ENCODE peak calls at places on chromosomes 2 and 18, in nine cellular contexts. P is hypothalamus; X is activated CD4-positive, alpha-beta T cell treated with anti-CD3 and anti-CD28 coated beads for 24 hours; Z is stimulated activated CD4-positive, alpha-beta T cell treated with anti-CD3 and anti-CD28 coated beads, TNF-alpha, amount 100 ng/mL, for 48 hours; S is heart left ventricle; G is endothelial cell of umbilical vein; F is D341Med; B is stimulated activated CD8-positive, alpha-beta memory T cell treated with anti-CD3 and anti-CD28 coated beads, Interleukin-2, amount 100 ng/mL, for 48 hours; H is dorsolateral prefrontal cortex. E is an unnamed sample.

GRCh38 chr2:202848813-202849212 is 22.8 kb downstream of the ICA1L start:
- DNase-seq in B (no peak), F (no peak), Z (no peak), P (no peak), G (no peak), S (peak), H (no peak), X (no peak), E (no peak)

GRCh38 chr2:208265371-208265806 is 666 bp upstream of the PIKFYVE start:
- DNase-seq in F (no peak), S (peak), P (no peak), Z (no peak), X (no peak), G (no peak), B (no peak), H (peak), E (no peak)

GRCh38 chr18:11654736-11655604 is 34.1 kb upstream of the GNAL start:
- DNase-seq in S (no peak), Z (peak), X (peak), H (peak), G (peak), F (peak), B (peak), P (peak), E (peak)

GRCh38 chr2:152580722-152581121 is 136.5 kb downstream of the PRPF40A start:
- DNase-seq in G (peak), P (no peak), B (no peak), F (no peak), X (no peak), H (no peak), Z (no peak), S (no peak), E (no peak)

GRCh38 chr2:104844813-104845551 is 8.9 kb upstream of the POU3F3 start:
- DNase-seq in X (no peak), F (no peak), S (no peak), B (no peak), H (peak), G (no peak), Z (no peak), P (peak), E (no peak)

GRCh38 chr2:20661981-20662937 is 4.7 kb upstream of the GDF7 start:
- DNase-seq in Z (no peak), P (no peak), G (no peak), F (no peak), H (no peak), S (no peak), B (no peak), X (no peak), E (no peak)

GRCh38 chr18:49007663-49008062 is 56.9 kb upstream of the SMAD7 start:
- DNase-seq in B (no peak), S (peak), G (no peak), P (no peak), X (no peak), F (no peak), H (no peak), Z (no peak), E (no peak)

GRCh38 chr2:161044095-161044874 is 115.9 kb upstream of the TANK start:
- DNase-seq in F (no peak), H (no peak), G (no peak), P (no peak), Z (no peak), B (no peak), X (no peak), S (no peak), E (no peak)

GRCh38 chr18:61883547-61883946 is 9.3 kb downstream of the RNF152 start:
- DNase-seq in P (no peak), H (no peak), X (no peak), B (no peak), Z (no peak), F (no peak), G (no peak), S (no peak), E (no peak)

GRCh38 chr2:236653863-236654262 is 84.2 kb downstream of the ACKR3 start:
- DNase-seq in S (no peak), Z (no peak), P (no peak), G (no peak), B (no peak), H (no peak), X (no peak), F (no peak), E (no peak)

GRCh38 chr2:207275779-207276178 is 110.0 kb upstream of the KLF7 start:
- DNase-seq in Z (no peak), S (no peak), H (no peak), B (no peak), X (no peak), F (no peak), G (no peak), P (no peak), E (no peak)

GRCh38 chr2:80238692-80239469 is 65.7 kb downstream of the LRRTM1 start:
- DNase-seq in H (peak), Z (no peak), S (no peak), P (no peak), B (no peak), G (no peak), X (peak), F (peak), E (no peak)

GRCh38 chr18:27843783-27844415 is 333.0 kb downstream of the CDH2 start:
- DNase-seq in H (no peak), P (no peak), X (no peak), B (no peak), S (no peak), G (peak), Z (no peak), F (no peak), E (no peak)

GRCh38 chr18:3623769-3624545 is 174.0 kb downstream of the TGIF1 start:
- DNase-seq in Z (no peak), S (peak), X (no peak), H (no peak), B (no peak), G (peak), F (no peak), P (no peak), E (no peak)

GRCh38 chr2:205216580-205216979 is 465.7 kb upstream of the NRP2 start:
- DNase-seq in P (no peak), S (no peak), G (no peak), X (no peak), Z (no peak), F (no peak), B (no peak), H (no peak), E (no peak)

GRCh38 chr2:152071077-152071476 is 27.8 kb downstream of the CACNB4 start:
- DNase-seq in H (no peak), P (no peak), F (no peak), X (no peak), B (no peak), G (no peak), S (no peak), Z (no peak), E (no peak)

GRCh38 chr2:128187032-128187654 is 96.1 kb downstream of the UGGT1 start:
- DNase-seq in B (no peak), S (no peak), Z (no peak), X (no peak), H (no peak), G (peak), P (no peak), F (no peak), E (no peak)

E was measured in GM19239.